ENCODE peak calls at places on chromosome 12, in nine cellular contexts. H is ovary, O is heart left ventricle, R is heart right ventricle, E is BE2C, Z is PC-3, Q is lung, D is MM.1S, L is A549. T is an unnamed sample. For H3K4me1, the result is how much of the 10 kb centered on the place peaks cover.

GRCh38 chr12:110737532-110737931 is 5.2 kb downstream of the PPP1CC start:
- DNase-seq in L (no peak), E (no peak), R (no peak), Z (no peak), O (no peak), Q (no peak), D (no peak), H (no peak), T (peak)

GRCh38 chr12:112450725-112451124 is 32.0 kb downstream of the PTPN11 start:
- DNase-seq in L (no peak), H (no peak), O (no peak), E (no peak), Q (no peak), R (no peak), D (no peak), Z (no peak), T (no peak)

GRCh38 chr12:8912910-8913309 is 1.4 kb upstream of the PHC1 start:
- DNase-seq in R (no peak), Z (peak), Q (no peak), O (no peak), E (no peak), H (no peak), L (peak), D (no peak), T (peak)

GRCh38 chr12:105025890-105026289 is 39.8 kb downstream of the NOPCHAP1 start:
- DNase-seq in O (no peak), Q (peak), R (no peak), E (no peak), D (no peak), Z (peak), H (peak), L (no peak), T (no peak)

GRCh38 chr12:3046441-3047200 is 30.6 kb upstream of the TSPAN9 start:
- DNase-seq in O (peak), D (no peak), L (no peak), E (no peak), H (no peak), R (peak), Z (peak), Q (peak), T (no peak)

GRCh38 chr12:11703378-11703777 is 53.9 kb downstream of the ETV6 start:
- DNase-seq in R (no peak), L (no peak), Q (no peak), E (no peak), O (no peak), D (no peak), H (no peak), Z (no peak), T (no peak)

GRCh38 chr12:46553266-46553665 is 180.7 kb upstream of the SLC38A2 start:
- DNase-seq in R (no peak), H (no peak), O (peak), Q (no peak), L (peak), E (no peak), D (no peak), Z (peak), T (no peak)

GRCh38 chr12:49058366-49059062 is 2.1 kb downstream of the KMT2D start:
- DNase-seq in Q (no peak), O (no peak), L (no peak), R (no peak), E (no peak), Z (no peak), D (no peak), H (no peak), T (no peak)

GRCh38 chr12:86249856-86250255 is 6.3 kb downstream of the MGAT4C start:
- DNase-seq in O (no peak), D (no peak), H (no peak), Z (no peak), R (no peak), E (no peak), L (no peak), Q (no peak), T (no peak)

GRCh38 chr12:3542911-3543310 is 51.9 kb downstream of the PRMT8 start:
- DNase-seq in E (no peak), L (no peak), D (no peak), O (no peak), R (no peak), Z (peak), H (no peak), Q (no peak), T (no peak)

GRCh38 chr12:53698948-53699672 is 23.2 kb upstream of the ATP5MC2 start:
- DNase-seq in H (no peak), R (no peak), Z (no peak), O (no peak), Q (no peak), E (no peak), D (no peak), L (no peak), T (no peak)

GRCh38 chr12:53696285-53696654 is 20.4 kb upstream of the ATP5MC2 start:
- DNase-seq in E (peak), Z (peak), L (peak), D (peak), H (peak), R (no peak), O (peak), Q (peak), T (peak)

GRCh38 chr12:53696655-53697321 is 20.9 kb upstream of the ATP5MC2 start:
- DNase-seq in E (no peak), R (no peak), Q (no peak), D (no peak), Z (no peak), L (no peak), H (no peak), O (no peak), T (no peak)

GRCh38 chr12:53694746-53695145 is 18.9 kb upstream of the ATP5MC2 start:
- DNase-seq in Q (no peak), O (no peak), D (no peak), L (no peak), R (no peak), H (no peak), E (no peak), Z (no peak), T (peak)

DNA sequence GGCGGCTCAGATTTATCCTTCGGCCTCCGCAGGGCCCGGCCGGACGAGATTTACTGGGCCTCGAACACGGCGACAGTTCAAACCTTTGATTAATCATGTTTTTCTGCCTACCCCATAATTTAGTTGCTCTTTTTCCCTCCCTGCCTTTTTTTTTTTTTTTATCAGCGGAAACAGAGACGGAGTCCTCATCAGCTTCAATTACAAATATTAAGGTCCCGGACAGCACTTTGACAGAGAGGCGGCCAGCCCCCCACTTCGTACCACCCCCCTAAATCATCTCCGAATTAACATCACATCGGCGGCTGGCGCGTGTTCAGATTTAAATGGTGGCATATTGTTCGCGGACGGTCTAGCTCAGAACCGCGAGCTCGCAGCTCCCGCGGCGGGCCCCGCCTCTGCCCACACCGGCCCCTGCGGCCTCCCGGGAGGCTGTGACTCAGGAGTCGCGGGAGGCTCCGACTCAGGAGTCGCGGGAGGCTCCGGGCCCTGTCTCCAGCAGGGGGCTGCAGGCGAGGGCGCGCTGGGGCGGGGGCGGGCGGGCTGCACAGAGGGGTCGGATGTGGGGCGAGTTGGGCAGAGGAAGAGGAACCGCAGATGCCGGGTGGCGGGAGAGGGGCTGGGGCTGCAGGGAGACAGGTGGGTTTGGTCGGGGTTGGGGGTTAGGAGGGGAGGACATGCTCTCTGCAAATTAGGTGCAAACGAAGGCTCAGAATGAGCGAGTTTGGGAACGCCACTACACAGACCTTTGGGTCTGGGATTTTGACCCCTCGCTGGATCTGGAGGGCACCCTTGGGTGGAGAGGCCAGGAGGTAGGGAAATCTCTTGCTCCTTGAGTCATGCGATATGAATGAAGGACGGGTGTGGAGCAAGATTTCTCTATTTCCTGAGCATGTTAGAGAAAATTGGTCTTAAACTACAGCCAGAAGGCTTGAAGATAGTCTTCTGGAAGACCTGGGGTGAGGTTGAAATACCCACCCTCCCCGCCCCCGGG is 19.6 kb upstream of the ATP5MC2 start:
- DNase-seq in Z (peak), O (peak), Q (no peak), D (no peak), L (peak), H (no peak), E (peak), R (peak), T (peak)
- H3K4me3 ChIP-seq in Z (no peak), O (peak), Q (no peak), D (no peak), L (peak), H (no peak), E (no peak), R (peak), T (peak)

GRCh38 chr12:499837-500458 is 40.2 kb downstream of the B4GALNT3 start:
- DNase-seq in D (no peak), E (no peak), H (no peak), Z (no peak), O (peak), R (no peak), L (no peak), Q (no peak), T (peak)
- TF ChIP-seq CTCF in D (no peak), E (no peak), H (no peak), Z (no peak), O (peak), R (peak), L (no peak), Q (no peak), T (no peak)

DNA sequence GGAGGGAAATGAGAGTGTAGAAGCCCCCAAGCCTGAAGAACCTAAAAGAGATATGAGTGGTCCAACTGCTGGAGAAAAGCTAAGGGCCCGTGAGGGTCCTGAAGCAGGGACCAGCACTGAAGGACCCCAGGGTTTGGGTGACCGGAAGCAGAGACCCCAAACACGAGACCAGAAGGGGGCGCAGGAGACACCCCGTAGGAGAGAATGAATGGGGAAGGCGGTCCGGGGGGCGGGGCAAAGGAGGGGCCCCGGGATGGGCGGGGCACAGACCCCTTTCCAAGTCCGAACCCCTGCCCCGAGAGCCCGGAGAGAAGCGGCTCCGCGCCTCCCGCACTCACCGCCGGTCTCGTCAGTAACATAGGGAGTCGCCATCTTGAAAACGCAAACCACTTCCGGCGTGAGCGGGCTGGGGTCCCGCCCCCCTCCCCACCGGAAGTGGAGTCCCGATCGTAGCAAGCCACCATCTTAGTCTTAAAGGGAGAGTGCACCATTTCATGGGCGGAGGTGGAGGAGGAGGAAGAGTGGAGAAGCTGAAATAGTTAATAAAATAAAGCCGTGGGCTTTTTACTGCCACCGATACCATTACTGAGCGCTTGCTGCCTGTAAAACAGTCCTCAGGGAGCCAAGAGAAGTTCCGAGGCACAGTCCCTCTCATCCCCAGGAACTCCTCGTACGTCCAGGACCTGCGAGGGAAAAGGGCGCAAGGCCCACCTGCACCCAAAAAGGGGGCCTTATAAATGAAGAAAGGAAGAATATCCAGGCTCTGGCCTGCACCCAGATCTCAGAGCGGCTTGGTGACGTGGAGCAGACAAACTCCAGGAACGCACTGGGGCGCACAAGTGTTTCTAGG is 731 bp downstream of the PYM1 start:
- DNase-seq in Z (peak), O (peak), R (peak), H (peak), D (peak), Q (peak), E (peak), L (peak), T (peak)
- H3K4me1 ChIP-seq in Z (under half), O (under half), R (under half), H (under half), D (under half), Q (under half), E (under half), L (under half), T (under half)

DNA sequence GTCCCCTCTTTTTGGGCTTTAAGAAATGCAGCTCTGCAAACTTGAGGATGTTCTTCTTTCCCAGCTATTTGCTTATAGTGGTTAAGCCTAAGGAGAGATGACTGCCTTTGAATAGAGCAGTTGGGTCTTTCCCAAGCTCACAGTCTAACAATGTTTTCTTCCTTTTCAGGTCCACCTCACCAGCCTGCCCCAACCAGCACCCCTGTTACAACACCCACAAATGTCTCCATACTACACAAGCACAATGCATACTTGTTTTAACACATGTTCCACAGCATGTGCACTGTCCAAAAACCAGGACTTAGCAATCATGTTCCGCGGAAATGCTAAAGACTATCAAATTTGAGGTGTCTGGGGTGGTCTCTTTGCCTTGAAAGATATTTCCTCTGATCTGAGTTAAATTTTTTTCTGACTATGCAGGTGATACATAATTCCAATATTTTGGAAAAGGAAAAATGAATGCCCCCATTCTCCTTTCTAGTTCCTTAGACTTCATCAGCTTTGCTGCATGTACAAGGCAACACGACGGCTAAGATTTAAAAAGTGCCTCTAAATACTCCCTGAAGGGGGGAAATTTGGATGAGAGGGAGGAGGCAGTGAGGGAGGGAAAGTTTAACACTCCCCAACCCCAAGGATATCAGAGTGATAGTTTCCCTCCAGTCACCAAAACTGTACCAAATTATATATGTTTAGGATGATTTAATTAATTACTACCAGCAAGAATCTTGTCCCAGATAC is 6.6 kb upstream of the HOXC13 start:
- DNase-seq in Z (no peak), L (no peak), O (no peak), H (no peak), Q (no peak), E (no peak), D (no peak), R (no peak), T (no peak)
- H3K4me3 ChIP-seq in Z (no peak), L (no peak), O (no peak), H (no peak), Q (no peak), E (no peak), D (no peak), R (no peak), T (no peak)